ENCODE peak calls at places on chromosomes 3 and 15, in eight cellular contexts. A, K, T, W, Z, Q, J and X are unnamed samples. For H3K27me3, the result is how much of the 10 kb centered on the place peaks cover.

GRCh38 chr3:11989383-11990050 is 14.7 kb upstream of the SYN2 start:
- DNase-seq in A (no peak), K (no peak), T (no peak), W (no peak), Z (no peak), Q (no peak), J (no peak), X (no peak)

GRCh38 chr3:154430014-154430413 is at the start of gene GPR149:
- DNase-seq in A (no peak), K (peak), T (no peak), W (no peak), Z (no peak), Q (no peak), J (no peak), X (no peak)

GRCh38 chr15:31261266-31262142 is 65.1 kb upstream of the KLF13 start:
- DNase-seq in A (no peak), K (no peak), T (no peak), W (no peak), Z (no peak), Q (peak), J (peak), X (no peak)

GRCh38 chr3:32310336-32310735 is 71.9 kb downstream of the CMTM8 start:
- DNase-seq in A (no peak), K (no peak), T (no peak), W (no peak), Z (no peak), Q (no peak), J (no peak), X (no peak)

GRCh38 chr3:187841552-187841951 is 96.3 kb upstream of the BCL6 start:
- DNase-seq in A (no peak), K (peak), T (no peak), W (peak), Z (no peak), Q (no peak), J (no peak), X (no peak)

GRCh38 chr15:53759333-53759975 is at the start of gene WDR72:
- DNase-seq in A (no peak), K (no peak), T (no peak), W (no peak), Z (peak), Q (no peak), J (no peak), X (no peak)

GRCh38 chr3:116018651-116019050 is 395.3 kb downstream of the GAP43 start:
- DNase-seq in A (no peak), K (peak), T (no peak), W (no peak), Z (no peak), Q (no peak), J (no peak), X (no peak)

GRCh38 chr3:79521221-79521848 is 246.5 kb downstream of the ROBO1 start:
- DNase-seq in A (no peak), K (peak), T (no peak), W (peak), Z (no peak), Q (no peak), J (no peak), X (no peak)

GRCh38 chr15:31498329-31498728 is 171.7 kb downstream of the KLF13 start:
- DNase-seq in A (no peak), K (no peak), T (no peak), W (no peak), Z (no peak), Q (no peak), J (no peak), X (no peak)

GRCh38 chr3:133928136-133928893 is 32.6 kb upstream of the RAB6B start:
- DNase-seq in A (no peak), K (no peak), T (no peak), W (no peak), Z (no peak), Q (no peak), J (no peak), X (no peak)

GRCh38 chr3:13708871-13709595 is 160.1 kb downstream of the FBLN2 start:
- DNase-seq in A (no peak), K (no peak), T (no peak), W (no peak), Z (no peak), Q (no peak), J (no peak), X (no peak)

GRCh38 chr15:64651573-64652260 is 123.7 kb downstream of the RBPMS2 start:
- DNase-seq in A (no peak), K (peak), T (peak), W (peak), Z (no peak), Q (no peak), J (no peak), X (peak)

GRCh38 chr15:92056875-92057274 is 203.4 kb downstream of the SLCO3A1 start:
- DNase-seq in A (no peak), K (no peak), T (no peak), W (no peak), Z (no peak), Q (no peak), J (no peak), X (no peak)

GRCh38 chr15:63075072-63075995 is 32.8 kb downstream of the TPM1 start:
- DNase-seq in A (no peak), K (no peak), T (no peak), W (peak), Z (no peak), Q (no peak), J (no peak), X (no peak)

GRCh38 chr15:59042041-59042440 is 54.6 kb downstream of the RNF111 start:
- DNase-seq in A (no peak), K (no peak), T (no peak), W (no peak), Z (no peak), Q (no peak), J (no peak), X (no peak)

GRCh38 chr15:56839099-56839498 is 79.3 kb upstream of the TCF12 start:
- DNase-seq in A (no peak), K (no peak), T (no peak), W (no peak), Z (no peak), Q (no peak), J (no peak), X (no peak)

GRCh38 chr15:79640206-79640605 is 208.1 kb downstream of the MINAR1 start:
- DNase-seq in A (no peak), K (peak), T (no peak), W (peak), Z (no peak), Q (no peak), J (no peak), X (no peak)

GRCh38 chr3:71875461-71875947 is 90.6 kb upstream of the PROK2 start:
- DNase-seq in A (peak), K (peak), T (peak), W (peak), Z (peak), Q (peak), J (peak), X (peak)

GRCh38 chr3:132254076-132254755 is 63.0 kb upstream of the ACP3 start:
- DNase-seq in A (no peak), K (peak), T (no peak), W (no peak), Z (no peak), Q (no peak), J (no peak), X (no peak)

GRCh38 chr3:163056874-163057497 is 1560.4 kb downstream of the OTOL1 start:
- DNase-seq in A (no peak), K (peak), T (no peak), W (peak), Z (no peak), Q (peak), J (peak), X (no peak)

GRCh38 chr15:92629276-92629974 is 26.1 kb downstream of the FAM174B start:
- DNase-seq in A (no peak), K (peak), T (no peak), W (no peak), Z (no peak), Q (no peak), J (no peak), X (no peak)

GRCh38 chr3:177357352-177358084 is 160.2 kb upstream of the TBL1XR1 start:
- DNase-seq in A (no peak), K (peak), T (no peak), W (peak), Z (no peak), Q (peak), J (peak), X (no peak)

GRCh38 chr3:45771166-45771775 is 25.1 kb downstream of the SLC6A20 start:
- DNase-seq in A (no peak), K (no peak), T (no peak), W (no peak), Z (no peak), Q (no peak), J (no peak), X (no peak)
- H3K27me3 ChIP-seq in A (under half), K (under half), T (under half), W (half or more), Z (under half), Q (under half), J (under half), X (under half)

GRCh38 chr3:101203411-101203810 is 117.0 kb downstream of the IMPG2 start:
- DNase-seq in A (no peak), K (peak), T (no peak), W (no peak), Z (no peak), Q (no peak), J (no peak), X (no peak)

GRCh38 chr3:101195951-101196713 is 124.2 kb downstream of the IMPG2 start:
- DNase-seq in A (no peak), K (peak), T (no peak), W (peak), Z (no peak), Q (no peak), J (no peak), X (no peak)

GRCh38 chr3:101204246-101204645 is 116.1 kb downstream of the IMPG2 start:
- DNase-seq in A (no peak), K (peak), T (no peak), W (no peak), Z (no peak), Q (no peak), J (no peak), X (no peak)

GRCh38 chr3:101202640-101203039 is 117.7 kb downstream of the IMPG2 start:
- DNase-seq in A (no peak), K (no peak), T (no peak), W (no peak), Z (no peak), Q (no peak), J (no peak), X (no peak)

GRCh38 chr3:101200461-101200860 is 119.9 kb downstream of the IMPG2 start:
- DNase-seq in A (no peak), K (no peak), T (no peak), W (no peak), Z (no peak), Q (no peak), J (no peak), X (no peak)
- H3K27me3 ChIP-seq in A (under half), K (under half), T (under half), W (under half), Z (under half), Q (under half), J (under half), X (under half)

GRCh38 chr3:66425032-66425431 is 75.8 kb downstream of the LRIG1 start:
- DNase-seq in A (no peak), K (no peak), T (no peak), W (no peak), Z (peak), Q (no peak), J (peak), X (no peak)

GRCh38 chr3:66426135-66426534 is 74.7 kb downstream of the LRIG1 start:
- DNase-seq in A (no peak), K (no peak), T (no peak), W (no peak), Z (no peak), Q (no peak), J (no peak), X (no peak)

GRCh38 chr3:66427352-66427751 is 73.5 kb downstream of the LRIG1 start:
- DNase-seq in A (no peak), K (no peak), T (no peak), W (no peak), Z (no peak), Q (no peak), J (no peak), X (no peak)

GRCh38 chr3:66423791-66424190 is 77.0 kb downstream of the LRIG1 start:
- DNase-seq in A (no peak), K (no peak), T (no peak), W (peak), Z (no peak), Q (no peak), J (peak), X (no peak)

DNA sequence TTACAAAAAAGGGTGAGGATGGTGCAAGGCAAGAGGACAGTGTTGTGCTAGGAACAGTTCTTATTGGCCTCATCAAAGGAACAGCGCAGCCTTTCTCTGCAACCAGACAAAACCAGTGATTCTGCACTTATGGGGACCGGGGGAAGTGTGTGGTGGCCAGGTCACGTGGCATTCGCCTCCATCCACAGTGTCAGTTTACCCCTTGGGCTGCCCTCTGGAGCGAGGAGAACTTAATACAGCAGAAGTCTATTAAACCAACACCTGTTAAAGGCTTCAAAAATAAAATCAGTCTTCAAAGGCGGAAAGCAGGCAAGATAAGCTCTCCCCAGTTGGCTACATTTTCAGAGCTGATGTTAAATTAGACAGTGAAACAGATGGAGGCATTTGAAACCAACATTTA is 75.3 kb downstream of the LRIG1 start:
- DNase-seq in A (no peak), K (no peak), T (no peak), W (no peak), Z (no peak), Q (no peak), J (no peak), X (no peak)
- H3K27me3 ChIP-seq in A (under half), K (under half), T (under half), W (under half), Z (under half), Q (under half), J (under half), X (under half)

GRCh38 chr15:100786139-100786531 is 93.5 kb upstream of the ALDH1A3 start:
- DNase-seq in A (no peak), K (no peak), T (no peak), W (no peak), Z (no peak), Q (no peak), J (no peak), X (no peak)

GRCh38 chr15:100788731-100789105 is 90.9 kb upstream of the ALDH1A3 start:
- DNase-seq in A (no peak), K (no peak), T (no peak), W (no peak), Z (no peak), Q (no peak), J (no peak), X (no peak)

GRCh38 chr15:100787567-100787941 is 92.1 kb upstream of the ALDH1A3 start:
- DNase-seq in A (no peak), K (no peak), T (no peak), W (no peak), Z (no peak), Q (no peak), J (no peak), X (no peak)

GRCh38 chr15:100786901-100787566 is 92.6 kb upstream of the ALDH1A3 start:
- DNase-seq in A (no peak), K (no peak), T (no peak), W (no peak), Z (no peak), Q (no peak), J (no peak), X (peak)

DNA sequence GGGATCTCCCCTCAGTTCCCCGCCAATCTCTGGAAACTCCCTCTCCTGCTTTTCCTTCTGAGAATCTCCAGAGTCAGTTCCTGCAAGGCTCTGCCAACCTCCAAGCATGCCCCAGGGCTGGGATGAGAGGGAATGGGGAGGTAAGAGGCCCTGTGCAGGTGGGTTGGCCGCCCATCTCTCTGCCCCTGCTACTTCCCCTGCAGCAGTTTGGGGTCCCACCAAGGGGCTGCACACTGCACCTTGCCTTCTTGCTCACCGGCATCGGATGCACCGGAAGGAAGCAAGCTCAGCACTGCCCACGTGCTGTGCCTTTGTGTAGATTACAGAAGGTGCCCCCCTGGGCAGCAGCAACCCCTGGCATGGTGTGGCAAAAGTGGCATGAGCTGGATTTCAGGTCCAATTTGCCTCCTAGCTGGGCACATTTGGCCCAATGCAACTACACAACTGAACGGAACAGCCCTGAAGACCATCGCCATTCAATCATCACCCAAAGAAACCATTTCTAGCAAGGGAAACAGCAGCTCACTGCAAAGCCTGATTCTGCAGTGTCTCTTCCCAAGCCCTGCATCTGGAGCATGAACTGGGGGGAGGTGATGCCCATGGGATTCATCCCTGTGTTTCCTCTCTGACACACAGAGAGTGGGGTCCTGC is 91.4 kb upstream of the ALDH1A3 start:
- DNase-seq in A (no peak), K (no peak), T (no peak), W (no peak), Z (no peak), Q (no peak), J (no peak), X (no peak)
- H3K27me3 ChIP-seq in A (under half), K (under half), T (under half), W (under half), Z (under half), Q (under half), J (under half), X (under half)

GRCh38 chr3:48595526-48596121 is 495 bp upstream of the COL7A1 start:
- DNase-seq in A (peak), K (peak), T (no peak), W (peak), Z (no peak), Q (no peak), J (peak), X (no peak)
- H3K27me3 ChIP-seq in A (under half), K (under half), T (under half), W (under half), Z (under half), Q (under half), J (under half), X (under half)

GRCh38 chr15:25863067-25863967 is at the start of gene ATP10A:
- DNase-seq in A (no peak), K (no peak), T (no peak), W (peak), Z (no peak), Q (peak), J (no peak), X (peak)
- H3K27me3 ChIP-seq in A (under half), K (under half), T (under half), W (under half), Z (under half), Q (under half), J (under half), X (under half)

GRCh38 chr15:98735304-98735703 is 87.0 kb downstream of the IGF1R start:
- DNase-seq in A (no peak), K (no peak), T (no peak), W (no peak), Z (no peak), Q (no peak), J (no peak), X (no peak)
- H3K27me3 ChIP-seq in A (under half), K (under half), T (under half), W (under half), Z (under half), Q (under half), J (under half), X (under half)

GRCh38 chr3:122219242-122219872 is 35.9 kb downstream of the CASR start:
- DNase-seq in A (no peak), K (no peak), T (no peak), W (no peak), Z (no peak), Q (no peak), J (no peak), X (no peak)

GRCh38 chr3:122213650-122214049 is 30.2 kb downstream of the CASR start:
- DNase-seq in A (no peak), K (no peak), T (no peak), W (no peak), Z (no peak), Q (no peak), J (no peak), X (no peak)

GRCh38 chr3:122214718-122215117 is 31.2 kb downstream of the CASR start:
- DNase-seq in A (no peak), K (no peak), T (no peak), W (no peak), Z (no peak), Q (no peak), J (no peak), X (no peak)

DNA sequence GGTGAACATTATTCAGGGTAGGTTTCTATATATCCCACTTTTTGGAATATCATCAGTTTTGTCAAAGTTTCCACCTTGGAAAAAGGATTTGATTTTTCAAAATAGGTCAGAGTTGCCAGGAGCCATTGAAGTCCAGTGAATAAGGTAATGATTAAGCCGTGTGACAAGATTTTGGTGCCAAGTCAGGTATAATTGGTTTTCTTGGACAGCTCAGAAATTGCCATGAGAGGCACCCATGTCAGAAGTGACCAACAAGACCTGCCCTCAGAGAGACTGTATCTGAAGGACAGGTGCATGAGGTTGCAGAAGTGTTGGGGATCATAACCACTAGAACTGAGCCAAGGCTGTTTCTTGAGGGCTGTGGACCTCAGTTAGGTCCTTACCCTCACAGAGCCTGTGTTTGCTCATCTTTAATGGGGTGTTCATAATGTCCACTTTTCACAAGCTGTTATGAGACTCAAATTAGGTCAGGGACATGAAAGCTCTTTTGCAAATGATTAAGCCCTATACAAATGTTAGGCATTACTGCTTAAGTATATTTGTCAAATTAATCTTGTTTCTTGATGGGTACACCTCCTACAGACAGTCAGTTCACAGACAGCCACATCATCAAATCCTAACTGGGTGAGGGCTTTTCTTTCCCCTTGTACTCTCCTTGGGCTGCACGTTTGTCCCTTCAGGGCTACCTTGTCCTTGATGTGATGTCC is 32.3 kb downstream of the CASR start:
- DNase-seq in A (no peak), K (no peak), T (no peak), W (no peak), Z (no peak), Q (no peak), J (no peak), X (no peak)
- H3K27me3 ChIP-seq in A (under half), K (under half), T (under half), W (under half), Z (under half), Q (under half), J (under half), X (under half)